ENCODE peak calls at places on chromosomes 6 and 20, in four cellular contexts. Q is hepatocyte, T is cardiac muscle cell, Y is tibial artery. P is an unnamed sample.

GRCh38 chr6:118299023-118299422 is 249.1 kb upstream of the PLN start:
- DNase-seq in Y (no peak), Q (no peak), T (no peak), P (no peak)

GRCh38 chr20:58652606-58653303 is 1.7 kb downstream of the STX16 start:
- DNase-seq in T (peak; percentile 23), Y (no peak), Q (no peak), P (no peak)

GRCh38 chr6:6918216-6918983 is 189.4 kb upstream of the RREB1 start:
- DNase-seq in Q (no peak), Y (no peak), T (peak; percentile 83), P (no peak)

GRCh38 chr6:16184129-16184528 is 54.3 kb upstream of the GMPR start:
- DNase-seq in Y (no peak), Q (peak; percentile 48), T (peak; percentile 50), P (no peak)

GRCh38 chr6:17705428-17705777 is 1.3 kb downstream of the NUP153 start:
- DNase-seq in Y (peak; percentile 78), T (peak; percentile 84), Q (peak; percentile 51), P (peak; percentile 66)

GRCh38 chr6:79670789-79671188 is 39.7 kb downstream of the SH3BGRL2 start:
- DNase-seq in T (no peak), Y (no peak), Q (no peak), P (no peak)

GRCh38 chr6:165439928-165440554 is 130.6 kb upstream of the C6orf118 start:
- DNase-seq in T (peak; percentile 84), Y (no peak), Q (peak; percentile 68), P (no peak)

GRCh38 chr6:44496705-44497369 is 109.3 kb downstream of the CDC5L start:
- DNase-seq in Y (no peak), Q (no peak), T (no peak), P (peak; percentile 40)

GRCh38 chr6:119832411-119832810 is 482.9 kb upstream of the MAN1A1 start:
- DNase-seq in T (no peak), Y (no peak), Q (no peak), P (no peak)

GRCh38 chr6:101391772-101392560 is 1.5 kb upstream of the GRIK2 start:
- DNase-seq in Y (no peak), T (no peak), Q (no peak), P (no peak)

GRCh38 chr6:144064831-144065668 is 30.3 kb downstream of the SF3B5 start:
- DNase-seq in T (no peak), Y (no peak), Q (peak; percentile 7), P (no peak)

GRCh38 chr20:50689864-50690263 is 1.5 kb downstream of the RIPOR3 start:
- DNase-seq in Y (no peak), T (peak; percentile 83), Q (no peak), P (no peak)

GRCh38 chr6:124132256-124132655 is 328.6 kb downstream of the NKAIN2 start:
- DNase-seq in T (peak; percentile 9), Q (no peak), Y (no peak), P (no peak)

GRCh38 chr6:36998723-36999466 is 6.6 kb upstream of the FGD2 start:
- DNase-seq in Q (no peak), Y (no peak), T (no peak), P (no peak)

GRCh38 chr6:128307671-128308070 is 212.7 kb downstream of the PTPRK start:
- DNase-seq in Q (no peak), Y (no peak), T (no peak), P (no peak)

GRCh38 chr20:25293507-25293906 is 45.6 kb downstream of the PYGB start:
- DNase-seq in Y (no peak), Q (no peak), T (no peak), P (no peak)

GRCh38 chr6:42339991-42340401 is 111.7 kb downstream of the TRERF1 start:
- DNase-seq in Q (no peak), Y (no peak), T (no peak), P (no peak)

GRCh38 chr6:27297857-27298730 is 14.0 kb downstream of the POM121L2 start:
- DNase-seq in Q (peak; percentile 27), Y (no peak), T (peak; percentile 52), P (no peak)

GRCh38 chr20:1775117-1775516 is 117.5 kb upstream of the SIRPG start:
- DNase-seq in Y (no peak), Q (no peak), T (peak; percentile 60), P (no peak)

GRCh38 chr6:88368071-88368787 is 202.1 kb upstream of the CNR1 start:
- DNase-seq in T (peak; percentile 81), Q (no peak), Y (no peak), P (no peak)

GRCh38 chr6:131761061-131761761 is 46.6 kb upstream of the ENPP1 start:
- DNase-seq in Q (no peak), T (no peak), Y (no peak), P (no peak)

GRCh38 chr6:158648682-158649131 is 1.1 kb upstream of the SYTL3 start:
- DNase-seq in Y (peak; percentile 47), T (peak; percentile 93), Q (peak; percentile 53), P (peak; percentile 56)

GRCh38 chr20:12394786-12395185 is 477.1 kb downstream of the BTBD3 start:
- DNase-seq in Y (no peak), Q (peak; percentile 54), T (peak; percentile 33), P (no peak)

GRCh38 chr6:108565091-108565766 is 4.5 kb downstream of the FOXO3 start:
- DNase-seq in Q (no peak), T (no peak), Y (no peak), P (no peak)

GRCh38 chr6:42405025-42405424 is 46.7 kb downstream of the TRERF1 start:
- DNase-seq in T (peak; percentile 24), Q (no peak), Y (no peak), P (no peak)

GRCh38 chr6:159487636-159488035 is 205.4 kb downstream of the SOD2 start:
- DNase-seq in Y (no peak), T (peak; percentile 52), Q (no peak), P (no peak)

DNA sequence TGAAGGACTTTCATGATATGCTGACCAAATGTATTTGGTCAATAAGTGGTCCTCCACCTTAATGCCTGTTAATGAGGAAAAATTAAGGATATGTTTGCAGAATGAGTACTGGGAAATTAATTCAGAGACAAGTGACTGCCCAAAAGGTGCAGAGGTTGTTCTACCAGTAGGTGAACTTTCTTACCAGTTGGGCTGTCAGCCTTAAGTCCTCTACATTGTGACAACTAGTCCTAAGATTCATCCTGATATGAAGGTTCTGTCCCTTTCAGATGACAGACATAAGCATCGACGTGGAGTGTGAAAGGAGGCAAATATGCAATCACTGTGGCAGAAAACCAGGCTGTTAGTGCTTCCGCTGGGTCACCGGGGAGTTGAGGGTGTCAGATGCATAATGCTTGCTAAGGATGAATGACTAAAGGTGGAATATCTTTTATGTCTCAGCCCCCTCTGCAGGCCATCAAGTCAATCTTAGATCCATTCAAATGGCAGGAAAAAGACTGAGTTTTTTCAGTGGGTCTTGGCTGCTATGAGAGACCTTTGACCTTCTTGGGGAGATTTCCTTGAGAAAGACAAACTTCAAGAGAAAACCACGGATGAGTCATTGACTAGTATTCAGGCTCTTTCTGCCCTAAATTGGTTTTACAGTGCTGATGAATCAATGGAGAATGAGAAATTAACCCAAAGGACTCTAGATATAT is 226.0 kb downstream of the TPBG start:
- DNase-seq in Y (no peak), T (peak; percentile 62), Q (peak; percentile 13), P (no peak)
- TF ChIP-seq CTCF in Y (peak; percentile 6), T (peak; percentile 17), Q (peak; percentile 18), P (no peak)

GRCh38 chr6:167505782-167506181 is 180.9 kb downstream of the TTLL2 start:
- DNase-seq in T (no peak), Y (no peak), Q (no peak), P (no peak)

GRCh38 chr6:167504412-167504961 is 179.6 kb downstream of the TTLL2 start:
- DNase-seq in T (no peak), Q (no peak), Y (no peak), P (no peak)

GRCh38 chr6:167507376-167507961 is 182.6 kb downstream of the TTLL2 start:
- DNase-seq in Y (no peak), Q (no peak), T (no peak), P (no peak)

GRCh38 chr6:167505199-167505598 is 180.3 kb downstream of the TTLL2 start:
- DNase-seq in T (peak; percentile 27), Y (no peak), Q (no peak), P (no peak)

GRCh38 chr6:167506443-167507231 is 181.8 kb downstream of the TTLL2 start:
- DNase-seq in Q (peak; percentile 26), T (no peak), Y (no peak), P (no peak)
- TF ChIP-seq CTCF in Q (no peak), T (no peak), Y (no peak), P (no peak)

GRCh38 chr6:47009583-47009982 is 32.5 kb downstream of the ADGRF1 start:
- DNase-seq in T (peak; percentile 2), Q (no peak), Y (no peak), P (no peak)
- TF ChIP-seq CTCF in T (no peak), Q (no peak), Y (no peak), P (peak; percentile 25)

GRCh38 chr6:90860822-90861601 is 274.1 kb upstream of the MAP3K7 start:
- DNase-seq in Y (no peak), Q (no peak), T (peak; percentile 12), P (no peak)
- TF ChIP-seq CTCF in Y (no peak), Q (peak; percentile 14), T (no peak), P (no peak)

GRCh38 chr20:55488593-55488992 is 516.7 kb downstream of the CBLN4 start:
- DNase-seq in T (no peak), Q (peak; percentile 16), Y (no peak), P (no peak)
- TF ChIP-seq CTCF in T (no peak), Q (no peak), Y (no peak), P (no peak)

DNA sequence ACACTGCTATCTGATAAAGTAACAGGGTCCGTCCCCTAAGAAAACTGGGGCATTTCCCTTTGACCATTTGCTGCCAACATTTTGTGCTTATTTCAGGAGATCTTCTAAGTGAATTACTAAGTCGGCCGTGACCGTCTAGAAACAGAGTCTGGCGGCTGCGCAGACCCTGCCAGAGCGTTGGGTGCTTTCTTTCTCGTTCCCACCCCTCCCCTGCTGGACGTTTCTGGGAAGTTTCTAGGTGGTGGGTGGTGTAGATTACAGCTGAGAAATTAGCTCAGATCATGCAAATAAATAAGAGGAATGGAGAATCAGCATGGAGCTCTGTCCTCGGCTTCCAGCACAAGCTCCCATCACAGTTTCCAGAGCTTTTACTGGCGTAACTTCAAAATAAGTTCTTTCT is 128.0 kb downstream of the MYLK4 start:
- DNase-seq in Q (no peak), Y (peak; percentile 78), T (peak; percentile 46), P (no peak)
- TF ChIP-seq CTCF in Q (no peak), Y (peak; percentile 26), T (peak; percentile 29), P (no peak)